ENCODE peak calls at places on chromosomes 7 and 10, in five cellular contexts. T is SJCRH30, D is GM23248, Q is cardiac muscle cell, W is WERI-Rb-1. X is an unnamed sample.

GRCh38 chr10:8444630-8445029 is 390.1 kb downstream of the GATA3 start:
- DNase-seq in T (peak; percentile 1), D (no peak), Q (peak; percentile 54), W (no peak), X (no peak)

GRCh38 chr7:455110-455928 is 64.3 kb downstream of the PDGFA start:
- DNase-seq in T (peak; percentile 88), D (no peak), Q (peak; percentile 77), W (no peak), X (no peak)

GRCh38 chr7:17123020-17123419 is 175.4 kb upstream of the AHR start:
- DNase-seq in T (no peak), D (peak; percentile 87), Q (peak; percentile 93), W (no peak), X (peak; percentile 86)

GRCh38 chr7:137591444-137591843 is 247.9 kb upstream of the PTN start:
- DNase-seq in T (no peak), D (peak; percentile 82), Q (peak; percentile 66), W (no peak), X (no peak)

GRCh38 chr10:27715505-27715904 is 30.1 kb downstream of the MKX start:
- DNase-seq in T (no peak), D (no peak), Q (no peak), W (peak; percentile 6), X (no peak)

GRCh38 chr10:71933651-71934050 is 30.5 kb upstream of the CHST3 start:
- DNase-seq in T (no peak), D (no peak), Q (no peak), W (no peak), X (no peak)

GRCh38 chr10:17029581-17030271 is 99.9 kb downstream of the CUBN start:
- DNase-seq in T (peak; percentile 60), D (peak; percentile 94), Q (peak; percentile 92), W (no peak), X (no peak)

GRCh38 chr10:45555789-45556188 is 116.8 kb downstream of the ZFAND4 start:
- DNase-seq in T (no peak), D (peak; percentile 24), Q (peak; percentile 56), W (no peak), X (peak; percentile 0)

GRCh38 chr7:1725199-1725701 is 55.2 kb downstream of the ELFN1 start:
- DNase-seq in T (peak; percentile 96), D (peak; percentile 61), Q (peak; percentile 21), W (peak; percentile 89), X (no peak)

GRCh38 chr7:83882551-83882950 is 233.6 kb upstream of the SEMA3E start:
- DNase-seq in T (no peak), D (no peak), Q (no peak), W (no peak), X (peak; percentile 7)

GRCh38 chr7:47610506-47611044 is 28.7 kb upstream of the TNS3 start:
- DNase-seq in T (no peak), D (peak; percentile 57), Q (peak; percentile 84), W (no peak), X (peak; percentile 86)

GRCh38 chr10:30413996-30414576 is 19.9 kb upstream of the MAP3K8 start:
- DNase-seq in T (no peak), D (peak; percentile 83), Q (peak; percentile 85), W (no peak), X (no peak)

GRCh38 chr7:70426249-70426880 is 705.6 kb upstream of the GALNT17 start:
- DNase-seq in T (no peak), D (no peak), Q (no peak), W (no peak), X (no peak)

GRCh38 chr7:34158754-34159153 is 253.4 kb downstream of the BMPER start:
- DNase-seq in T (no peak), D (no peak), Q (no peak), W (peak; percentile 59), X (no peak)

GRCh38 chr7:45644237-45644636 is 70.1 kb downstream of the ADCY1 start:
- DNase-seq in T (no peak), D (no peak), Q (no peak), W (no peak), X (no peak)

GRCh38 chr10:59362991-59363390 is 642 bp upstream of the FAM13C start:
- DNase-seq in T (peak; percentile 37), D (peak; percentile 77), Q (peak; percentile 64), W (peak; percentile 66), X (no peak)

GRCh38 chr7:106858618-106859532 is 6.2 kb upstream of the PIK3CG start:
- DNase-seq in T (peak; percentile 52), D (no peak), Q (peak; percentile 52), W (peak; percentile 61), X (no peak)

GRCh38 chr7:148693651-148694050 is 5.1 kb upstream of the CUL1 start:
- DNase-seq in T (no peak), D (no peak), Q (no peak), W (no peak), X (no peak)

GRCh38 chr10:125340871-125341270 is 180.5 kb upstream of the CTBP2 start:
- DNase-seq in T (no peak), D (peak; percentile 8), Q (peak; percentile 6), W (no peak), X (no peak)

GRCh38 chr10:113736576-113736975 is 14.9 kb upstream of the PLEKHS1 start:
- DNase-seq in T (no peak), D (peak; percentile 7), Q (peak; percentile 61), W (no peak), X (peak; percentile 23)

GRCh38 chr10:18246967-18247366 is 106.7 kb downstream of the CACNB2 start:
- DNase-seq in T (no peak), D (no peak), Q (no peak), W (no peak), X (no peak)

GRCh38 chr7:121752706-121753105 is 120.3 kb upstream of the PTPRZ1 start:
- DNase-seq in T (no peak), D (peak; percentile 46), Q (peak; percentile 29), W (peak; percentile 10), X (no peak)

GRCh38 chr10:84405662-84406061 is 77.3 kb downstream of the CCSER2 start:
- DNase-seq in T (no peak), D (no peak), Q (no peak), W (no peak), X (no peak)

GRCh38 chr7:132783824-132784223 is 207.6 kb upstream of the PLXNA4 start:
- DNase-seq in T (no peak), D (peak; percentile 80), Q (peak; percentile 83), W (no peak), X (peak; percentile 63)

DNA sequence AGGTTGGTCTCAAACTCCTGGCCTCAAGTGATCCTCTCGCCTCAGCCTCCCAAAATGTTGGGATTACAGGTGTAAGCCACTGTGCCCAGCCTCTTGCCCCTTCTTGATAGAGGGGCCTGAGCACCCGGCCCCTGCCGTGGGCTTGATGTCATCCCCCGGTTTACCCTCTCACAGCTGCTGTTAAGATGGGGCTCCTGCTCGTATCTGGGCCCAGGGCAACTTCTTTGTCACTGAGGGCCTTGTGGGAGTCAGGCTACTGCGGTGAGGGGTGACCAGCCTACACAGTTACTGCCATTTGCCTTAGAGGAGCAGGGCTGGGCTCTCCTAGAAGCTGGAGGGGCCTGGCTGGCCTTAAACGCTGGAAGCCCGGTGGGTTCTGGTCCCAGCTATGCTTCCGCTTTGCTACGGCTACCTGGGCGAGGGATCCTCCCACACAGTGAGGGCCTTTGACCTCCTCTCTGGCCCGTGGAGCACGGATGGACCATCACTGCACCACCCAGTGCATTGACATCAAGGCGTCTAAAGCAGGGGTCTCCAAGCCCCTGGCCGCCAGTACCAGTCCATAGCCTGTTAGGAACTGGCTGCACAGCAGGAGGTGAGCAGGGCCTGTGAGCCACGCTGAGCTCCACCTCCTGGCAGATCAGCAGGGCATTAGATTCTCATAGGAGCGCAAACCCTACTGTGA is 1.1 kb upstream of the TMEM130 start:
- DNase-seq in T (no peak), D (no peak), Q (no peak), W (peak; percentile 69), X (no peak)
- H3K4me3 ChIP-seq in T (no peak overlapping the region), D (peak overlapping the region; percentile 56), Q (no peak overlapping the region), W (no peak overlapping the region), X (no peak overlapping the region)

DNA sequence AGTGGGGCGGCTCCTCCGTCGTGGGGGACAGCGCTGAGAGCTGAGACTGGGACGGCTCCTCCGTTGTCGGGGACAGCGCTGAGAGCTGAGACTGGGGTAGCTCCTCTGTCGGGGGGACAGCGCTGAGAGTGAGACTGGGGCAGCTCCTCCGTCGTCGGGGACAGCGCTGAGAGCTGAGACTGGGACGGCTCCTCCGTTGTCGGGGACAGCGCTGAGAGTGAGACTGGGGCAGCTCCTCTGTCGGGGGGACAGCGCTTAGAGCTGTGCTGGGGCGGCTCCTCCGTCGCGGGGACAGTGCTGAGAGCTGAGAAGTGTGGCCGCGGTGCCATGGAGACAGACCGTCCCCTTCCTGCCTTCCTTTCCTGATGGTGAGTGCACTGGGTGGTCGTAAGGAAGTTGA is 136.4 kb downstream of the DYNC2I1 start:
- DNase-seq in T (no peak), D (no peak), Q (no peak), W (no peak), X (no peak)
- H3K4me3 ChIP-seq in T (no peak overlapping the region), D (no peak overlapping the region), Q (no peak overlapping the region), W (no peak overlapping the region), X (no peak overlapping the region)

DNA sequence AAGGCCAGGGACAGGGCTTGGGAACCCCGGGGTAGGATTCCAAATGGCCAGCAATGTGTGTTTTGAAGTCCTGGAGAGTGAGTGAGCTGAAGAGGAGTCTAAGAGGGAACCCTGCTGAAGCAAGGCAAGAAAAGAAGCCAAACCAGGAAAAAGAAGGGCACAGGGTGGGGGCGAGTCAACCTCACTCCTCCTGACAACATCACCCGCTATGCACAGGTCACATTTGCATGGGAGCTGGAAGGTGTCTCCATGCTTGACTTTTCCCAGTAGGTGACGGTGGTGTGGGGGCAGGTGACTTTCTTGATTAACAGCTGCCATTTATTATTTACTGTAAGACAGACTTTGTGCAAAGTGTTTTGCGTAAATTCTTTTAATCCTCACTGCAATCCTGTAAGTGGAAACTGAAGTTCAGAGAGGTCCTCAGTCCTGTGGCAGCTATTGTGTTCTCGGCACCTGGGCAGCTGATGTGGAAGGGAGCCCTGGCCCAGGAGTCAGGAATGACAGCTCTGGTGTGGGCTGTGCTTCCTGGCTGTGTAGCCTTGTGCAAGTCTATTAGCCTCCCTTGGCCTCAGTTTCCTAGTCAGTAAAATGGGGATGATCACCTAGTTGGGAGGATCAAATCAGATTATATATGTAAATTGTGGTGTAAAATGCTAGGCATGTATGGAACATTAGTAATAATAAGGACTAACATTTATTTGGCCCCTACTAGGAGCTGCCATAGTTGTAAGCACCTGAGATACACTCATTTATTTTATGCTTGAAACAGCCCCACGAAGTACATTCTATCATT is 90.9 kb downstream of the SH3PXD2A start:
- DNase-seq in T (no peak), D (no peak), Q (no peak), W (no peak), X (no peak)
- H3K4me3 ChIP-seq in T (no peak overlapping the region), D (no peak overlapping the region), Q (no peak overlapping the region), W (no peak overlapping the region), X (no peak overlapping the region)

DNA sequence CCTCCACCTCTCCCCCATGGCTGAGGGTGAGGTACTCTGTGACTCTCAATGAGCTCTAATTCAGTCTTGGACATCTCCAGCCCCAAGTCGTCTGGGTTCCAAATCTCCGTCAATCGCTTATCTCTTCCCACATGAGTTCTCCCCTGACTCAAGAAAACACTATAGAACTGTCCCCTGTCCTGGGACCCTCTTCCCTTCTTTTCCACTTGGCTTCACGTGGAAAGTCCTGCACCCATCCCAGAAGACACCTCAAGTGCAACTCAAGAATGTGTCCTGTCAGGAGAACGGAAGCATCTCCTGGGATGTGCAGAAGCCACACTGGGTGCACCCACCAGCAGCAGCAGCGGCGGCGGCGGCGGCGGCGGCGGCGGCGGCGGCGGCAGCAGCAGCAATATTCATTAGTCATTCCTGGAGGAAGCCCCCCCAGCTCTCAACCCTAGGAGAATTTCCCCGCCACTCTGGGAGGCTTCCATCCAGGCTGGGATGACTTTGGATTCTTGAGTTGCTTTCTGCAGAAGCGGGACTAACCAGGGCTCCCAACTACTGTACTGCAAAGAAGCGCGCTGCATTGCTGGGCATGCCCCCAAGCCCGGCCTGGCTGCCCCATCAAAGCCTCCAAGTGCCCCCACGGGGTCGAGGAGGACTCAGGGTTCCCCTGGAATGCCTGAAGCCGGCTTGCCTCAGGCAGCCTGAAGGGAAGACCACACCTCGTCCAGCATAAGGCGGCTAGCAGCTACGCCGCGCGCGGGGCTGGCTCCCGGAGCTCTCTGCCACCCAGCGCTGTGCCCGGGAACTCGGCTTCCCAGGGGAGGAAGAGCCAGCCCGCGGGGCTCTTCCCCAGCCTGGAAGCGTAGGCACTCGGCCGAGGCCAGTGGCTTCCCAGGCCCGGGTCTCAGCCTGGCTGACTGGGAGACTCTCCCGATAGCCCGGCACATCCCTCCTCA is 1.0 kb downstream of the CRTAC1 start:
- DNase-seq in T (no peak), D (no peak), Q (no peak), W (no peak), X (no peak)
- H3K4me3 ChIP-seq in T (no peak overlapping the region), D (no peak overlapping the region), Q (peak overlapping the region; percentile 49), W (peak overlapping the region; percentile 66), X (no peak overlapping the region)

X was measured in AG04449.